ENCODE peak calls at places on chromosomes 11 and 22, in eight cellular contexts. X is heart left ventricle; M is naive thymus-derived CD8-positive, alpha-beta T cell; F is NCI-H460; A is adipocyte; V is activated CD8-positive, alpha-beta memory T cell treated with anti-CD3 and anti-CD28 coated beads for 48 hours; P is esophagus squamous epithelium; Q is psoas muscle. E is an unnamed sample.
A peak's percentile ranks its signal among the peaks of the same experiment; 100 is the strongest.

GRCh38 chr22:28279888-28280287 is 360.8 kb upstream of the PITPNB start:
- DNase-seq in F (no peak), X (no peak), M (no peak), A (peak; percentile 75), Q (no peak), V (no peak), P (no peak), E (no peak)

GRCh38 chr22:39253427-39254070 is 8.8 kb upstream of the PDGFB start:
- DNase-seq in A (peak; percentile 72), V (no peak), M (no peak), P (no peak), Q (peak; percentile 73), F (peak; percentile 48), X (peak; percentile 88), E (peak; percentile 63)

GRCh38 chr22:39309881-39310714 is 9.3 kb downstream of the RPL3 start:
- DNase-seq in M (no peak), A (peak; percentile 43), V (no peak), P (no peak), F (no peak), X (peak; percentile 27), Q (no peak), E (no peak)

GRCh38 chr22:38320605-38321402 is 3.6 kb upstream of the CSNK1E start:
- DNase-seq in F (no peak), Q (no peak), M (no peak), A (no peak), V (no peak), X (no peak), P (no peak), E (no peak)

GRCh38 chr11:35167451-35167954 is 28.5 kb downstream of the CD44 start:
- DNase-seq in Q (peak; percentile 51), X (peak; percentile 29), P (no peak), V (no peak), M (no peak), A (peak; percentile 76), F (no peak), E (no peak)

GRCh38 chr22:28351585-28351984 is 328.1 kb downstream of the TTC28 start:
- DNase-seq in X (no peak), V (no peak), A (no peak), M (no peak), Q (no peak), F (no peak), P (no peak), E (no peak)

GRCh38 chr11:110075087-110075821 is 17.9 kb upstream of the ZC3H12C start:
- DNase-seq in A (no peak), F (no peak), X (no peak), M (no peak), Q (no peak), P (no peak), V (no peak), E (no peak)

GRCh38 chr11:44065851-44066731 is at the start of gene ACCS:
- DNase-seq in P (peak; percentile 83), X (peak; percentile 97), F (peak; percentile 77), V (peak; percentile 79), M (peak; percentile 82), A (peak; percentile 96), Q (peak; percentile 96), E (peak; percentile 80)

GRCh38 chr22:21984793-21985192 is 2.2 kb upstream of the TOP3B start:
- DNase-seq in Q (no peak), X (no peak), F (no peak), V (no peak), P (no peak), A (peak; percentile 36), M (no peak), E (no peak)

GRCh38 chr22:38081636-38081940 is 2.4 kb downstream of the SLC16A8 start:
- DNase-seq in A (no peak), V (no peak), Q (no peak), F (no peak), X (no peak), P (no peak), M (no peak), E (no peak)

GRCh38 chr22:19879651-19879995 is 24.9 kb upstream of the GNB1L start:
- DNase-seq in M (no peak), V (no peak), A (no peak), X (no peak), F (no peak), Q (peak; percentile 12), P (no peak), E (no peak)

GRCh38 chr11:34308049-34308692 is 49.6 kb downstream of the ABTB2 start:
- DNase-seq in F (no peak), A (no peak), M (no peak), P (no peak), X (no peak), Q (no peak), V (no peak), E (no peak)

GRCh38 chr22:22390989-22391388 is 117.6 kb downstream of the ZNF280B start:
- DNase-seq in P (no peak), M (no peak), A (no peak), Q (no peak), F (no peak), V (no peak), X (no peak), E (no peak)

GRCh38 chr11:34395916-34396555 is 38.2 kb upstream of the ABTB2 start:
- DNase-seq in A (peak; percentile 61), M (no peak), Q (no peak), F (peak; percentile 36), X (no peak), V (no peak), P (no peak), E (no peak)

GRCh38 chr22:23772315-23773246 is at the start of gene MMP11:
- DNase-seq in V (no peak), F (no peak), M (peak; percentile 67), X (peak; percentile 73), P (no peak), A (peak; percentile 77), Q (peak; percentile 71), E (no peak)

GRCh38 chr11:11916981-11917399 is 75.2 kb downstream of the USP47 start:
- DNase-seq in Q (no peak), X (no peak), V (no peak), M (no peak), A (peak; percentile 85), F (no peak), P (no peak), E (peak; percentile 57)

GRCh38 chr11:110564676-110565343 is 135.1 kb downstream of the FDX1 start:
- DNase-seq in V (no peak), M (no peak), F (no peak), X (no peak), P (no peak), A (no peak), Q (no peak), E (no peak)

GRCh38 chr11:68935066-68935465 is 31.4 kb downstream of the IGHMBP2 start:
- DNase-seq in V (no peak), Q (no peak), M (no peak), P (no peak), F (no peak), X (no peak), A (no peak), E (no peak)

GRCh38 chr22:35467788-35468187 is 67.8 kb downstream of the MCM5 start:
- DNase-seq in A (peak; percentile 20), V (no peak), P (no peak), X (peak; percentile 92), F (no peak), M (no peak), Q (peak; percentile 76), E (no peak)

GRCh38 chr11:128484172-128484571 is 103.2 kb downstream of the ETS1 start:
- DNase-seq in X (no peak), Q (no peak), V (no peak), F (peak; percentile 34), M (no peak), P (no peak), A (no peak), E (no peak)

GRCh38 chr11:76806131-76806530 is 23.0 kb downstream of the TSKU start:
- DNase-seq in X (no peak), Q (no peak), M (no peak), P (no peak), F (no peak), V (no peak), A (no peak), E (no peak)

GRCh38 chr22:41021655-41022454 is 70.5 kb upstream of the EP300 start:
- DNase-seq in F (peak; percentile 30), V (peak; percentile 24), M (peak; percentile 46), P (no peak), Q (peak; percentile 83), X (peak; percentile 75), A (peak; percentile 84), E (no peak)

GRCh38 chr11:1119282-1120146 is 38.2 kb upstream of the MUC5AC start:
- DNase-seq in P (no peak), X (no peak), A (no peak), Q (no peak), V (no peak), F (no peak), M (no peak), E (no peak)

GRCh38 chr11:10730151-10730550 is 20.9 kb upstream of the CTR9 start:
- DNase-seq in V (no peak), P (no peak), Q (no peak), M (no peak), F (no peak), X (no peak), A (no peak), E (no peak)

GRCh38 chr22:42915980-42916765 is 59.1 kb upstream of the ARFGAP3 start:
- DNase-seq in F (no peak), X (peak; percentile 25), P (no peak), V (no peak), A (no peak), Q (no peak), M (no peak), E (no peak)

GRCh38 chr11:12813371-12814225 is 139.4 kb downstream of the TEAD1 start:
- DNase-seq in P (no peak), V (no peak), A (no peak), X (peak; percentile 53), F (no peak), Q (no peak), M (no peak), E (no peak)

GRCh38 chr22:41966607-41967240 is 2.5 kb upstream of the SEPTIN3 start:
- DNase-seq in A (peak; percentile 91), X (no peak), Q (no peak), M (no peak), P (no peak), V (no peak), F (peak; percentile 33), E (peak; percentile 29)

GRCh38 chr11:31817054-31817620 is 6.0 kb upstream of the PAX6 start:
- DNase-seq in Q (no peak), V (no peak), F (no peak), A (no peak), P (no peak), M (no peak), X (no peak), E (no peak)

GRCh38 chr11:1168256-1168655 is 10.5 kb downstream of the MUC5AC start:
- DNase-seq in V (no peak), P (no peak), F (no peak), A (no peak), M (no peak), Q (no peak), X (no peak), E (no peak)